ENCODE peak calls at places on chromosomes 6 and 20, in nine cellular contexts. One of them, this sample, is unnamed.

GRCh38 chr20:8951136-8951535 is 117.8 kb upstream of the PLCB4 start:
- DNase-seq in HAP-1: no peak
- DNase-seq in cerebellum: no peak
- DNase-seq in activated T-helper 1 cell treated with anti-CD3 and anti-CD28 coated beads, Interleukin-2, amount 50 U/mL, for 16 hours: no peak
- DNase-seq in T1000: no peak
- DNase-seq in neural crest cell: no peak
- DNase-seq in NCI-H1092 treated with DMSO at 0.1 percent for 48 hours: no peak
- DNase-seq in AG20443: no peak
- DNase-seq in substantia nigra: no peak
- DNase-seq in this sample: no peak

GRCh38 chr6:40524797-40525584 is 62.2 kb downstream of the LRFN2 start:
- DNase-seq in HAP-1: no peak
- DNase-seq in cerebellum: no peak
- DNase-seq in activated T-helper 1 cell treated with anti-CD3 and anti-CD28 coated beads, Interleukin-2, amount 50 U/mL, for 16 hours: no peak
- DNase-seq in T1000: no peak
- DNase-seq in neural crest cell: no peak
- DNase-seq in NCI-H1092 treated with DMSO at 0.1 percent for 48 hours: no peak
- DNase-seq in AG20443: no peak
- DNase-seq in substantia nigra: no peak
- DNase-seq in this sample: no peak

GRCh38 chr20:58623579-58624473 is 27.3 kb upstream of the STX16 start:
- DNase-seq in HAP-1: no peak
- DNase-seq in cerebellum: peak
- DNase-seq in activated T-helper 1 cell treated with anti-CD3 and anti-CD28 coated beads, Interleukin-2, amount 50 U/mL, for 16 hours: no peak
- DNase-seq in T1000: peak
- DNase-seq in neural crest cell: peak
- DNase-seq in NCI-H1092 treated with DMSO at 0.1 percent for 48 hours: no peak
- DNase-seq in AG20443: peak
- DNase-seq in substantia nigra: no peak
- DNase-seq in this sample: peak

GRCh38 chr6:106059331-106059730 is 26.8 kb upstream of the PRDM1 start:
- DNase-seq in HAP-1: no peak
- DNase-seq in cerebellum: no peak
- DNase-seq in activated T-helper 1 cell treated with anti-CD3 and anti-CD28 coated beads, Interleukin-2, amount 50 U/mL, for 16 hours: no peak
- DNase-seq in T1000: no peak
- DNase-seq in neural crest cell: no peak
- DNase-seq in NCI-H1092 treated with DMSO at 0.1 percent for 48 hours: no peak
- DNase-seq in AG20443: no peak
- DNase-seq in substantia nigra: no peak
- DNase-seq in this sample: no peak

GRCh38 chr6:116557863-116558262 is 4.3 kb downstream of the CALHM4 start:
- DNase-seq in HAP-1: no peak
- DNase-seq in cerebellum: no peak
- DNase-seq in activated T-helper 1 cell treated with anti-CD3 and anti-CD28 coated beads, Interleukin-2, amount 50 U/mL, for 16 hours: no peak
- DNase-seq in T1000: peak
- DNase-seq in neural crest cell: no peak
- DNase-seq in NCI-H1092 treated with DMSO at 0.1 percent for 48 hours: no peak
- DNase-seq in AG20443: peak
- DNase-seq in substantia nigra: no peak
- DNase-seq in this sample: no peak

GRCh38 chr6:157045831-157046454 is 268.8 kb downstream of the ARID1B start:
- DNase-seq in HAP-1: peak
- DNase-seq in cerebellum: no peak
- DNase-seq in activated T-helper 1 cell treated with anti-CD3 and anti-CD28 coated beads, Interleukin-2, amount 50 U/mL, for 16 hours: no peak
- DNase-seq in T1000: no peak
- DNase-seq in neural crest cell: no peak
- DNase-seq in NCI-H1092 treated with DMSO at 0.1 percent for 48 hours: peak
- DNase-seq in AG20443: peak
- DNase-seq in substantia nigra: no peak
- DNase-seq in this sample: no peak

GRCh38 chr6:68087399-68088133 is 547.5 kb upstream of the ADGRB3 start:
- DNase-seq in HAP-1: no peak
- DNase-seq in cerebellum: no peak
- DNase-seq in activated T-helper 1 cell treated with anti-CD3 and anti-CD28 coated beads, Interleukin-2, amount 50 U/mL, for 16 hours: no peak
- DNase-seq in T1000: no peak
- DNase-seq in neural crest cell: no peak
- DNase-seq in NCI-H1092 treated with DMSO at 0.1 percent for 48 hours: no peak
- DNase-seq in AG20443: no peak
- DNase-seq in substantia nigra: no peak
- DNase-seq in this sample: no peak

GRCh38 chr6:169035381-169036280 is 218.0 kb downstream of the THBS2 start:
- DNase-seq in HAP-1: no peak
- DNase-seq in cerebellum: no peak
- DNase-seq in activated T-helper 1 cell treated with anti-CD3 and anti-CD28 coated beads, Interleukin-2, amount 50 U/mL, for 16 hours: no peak
- DNase-seq in T1000: no peak
- DNase-seq in neural crest cell: no peak
- DNase-seq in NCI-H1092 treated with DMSO at 0.1 percent for 48 hours: no peak
- DNase-seq in AG20443: peak
- DNase-seq in substantia nigra: no peak
- DNase-seq in this sample: no peak

GRCh38 chr6:151869345-151869744 is 61.9 kb downstream of the ESR1 start:
- DNase-seq in HAP-1: no peak
- DNase-seq in cerebellum: no peak
- DNase-seq in activated T-helper 1 cell treated with anti-CD3 and anti-CD28 coated beads, Interleukin-2, amount 50 U/mL, for 16 hours: no peak
- DNase-seq in T1000: no peak
- DNase-seq in neural crest cell: no peak
- DNase-seq in NCI-H1092 treated with DMSO at 0.1 percent for 48 hours: no peak
- DNase-seq in AG20443: peak
- DNase-seq in substantia nigra: no peak
- DNase-seq in this sample: no peak

GRCh38 chr6:5082487-5083306 is 2.4 kb upstream of the PPP1R3G start:
- DNase-seq in HAP-1: peak
- DNase-seq in cerebellum: no peak
- DNase-seq in activated T-helper 1 cell treated with anti-CD3 and anti-CD28 coated beads, Interleukin-2, amount 50 U/mL, for 16 hours: no peak
- DNase-seq in T1000: peak
- DNase-seq in neural crest cell: no peak
- DNase-seq in NCI-H1092 treated with DMSO at 0.1 percent for 48 hours: no peak
- DNase-seq in AG20443: peak
- DNase-seq in substantia nigra: no peak
- DNase-seq in this sample: no peak

GRCh38 chr6:33863084-33863483 is 59.3 kb upstream of the MLN start:
- DNase-seq in HAP-1: no peak
- DNase-seq in cerebellum: no peak
- DNase-seq in activated T-helper 1 cell treated with anti-CD3 and anti-CD28 coated beads, Interleukin-2, amount 50 U/mL, for 16 hours: no peak
- DNase-seq in T1000: no peak
- DNase-seq in neural crest cell: no peak
- DNase-seq in NCI-H1092 treated with DMSO at 0.1 percent for 48 hours: no peak
- DNase-seq in AG20443: no peak
- DNase-seq in substantia nigra: no peak
- DNase-seq in this sample: no peak

GRCh38 chr6:136404007-136404406 is 114.4 kb upstream of the BCLAF1 start:
- DNase-seq in HAP-1: no peak
- DNase-seq in cerebellum: no peak
- DNase-seq in activated T-helper 1 cell treated with anti-CD3 and anti-CD28 coated beads, Interleukin-2, amount 50 U/mL, for 16 hours: no peak
- DNase-seq in T1000: no peak
- DNase-seq in neural crest cell: no peak
- DNase-seq in NCI-H1092 treated with DMSO at 0.1 percent for 48 hours: no peak
- DNase-seq in AG20443: no peak
- DNase-seq in substantia nigra: no peak
- DNase-seq in this sample: no peak

GRCh38 chr6:113018351-113019151 is 671.4 kb downstream of the RFPL4B start:
- DNase-seq in HAP-1: no peak
- DNase-seq in cerebellum: no peak
- DNase-seq in activated T-helper 1 cell treated with anti-CD3 and anti-CD28 coated beads, Interleukin-2, amount 50 U/mL, for 16 hours: no peak
- DNase-seq in T1000: peak
- DNase-seq in neural crest cell: no peak
- DNase-seq in NCI-H1092 treated with DMSO at 0.1 percent for 48 hours: no peak
- DNase-seq in AG20443: peak
- DNase-seq in substantia nigra: no peak
- DNase-seq in this sample: peak

GRCh38 chr20:7841967-7842301 is 98.3 kb downstream of the HAO1 start:
- DNase-seq in HAP-1: no peak
- DNase-seq in cerebellum: no peak
- DNase-seq in activated T-helper 1 cell treated with anti-CD3 and anti-CD28 coated beads, Interleukin-2, amount 50 U/mL, for 16 hours: no peak
- DNase-seq in T1000: peak
- DNase-seq in neural crest cell: no peak
- DNase-seq in NCI-H1092 treated with DMSO at 0.1 percent for 48 hours: no peak
- DNase-seq in AG20443: peak
- DNase-seq in substantia nigra: no peak
- DNase-seq in this sample: no peak

GRCh38 chr6:34053721-34054120 is 92.2 kb downstream of the GRM4 start:
- DNase-seq in HAP-1: no peak
- DNase-seq in cerebellum: no peak
- DNase-seq in activated T-helper 1 cell treated with anti-CD3 and anti-CD28 coated beads, Interleukin-2, amount 50 U/mL, for 16 hours: no peak
- DNase-seq in T1000: no peak
- DNase-seq in neural crest cell: no peak
- DNase-seq in NCI-H1092 treated with DMSO at 0.1 percent for 48 hours: no peak
- DNase-seq in AG20443: no peak
- DNase-seq in substantia nigra: no peak
- DNase-seq in this sample: no peak

GRCh38 chr6:89323461-89324098 is 8.5 kb upstream of the GABRR2 start:
- DNase-seq in HAP-1: no peak
- DNase-seq in cerebellum: no peak
- DNase-seq in activated T-helper 1 cell treated with anti-CD3 and anti-CD28 coated beads, Interleukin-2, amount 50 U/mL, for 16 hours: no peak
- DNase-seq in T1000: no peak
- DNase-seq in neural crest cell: no peak
- DNase-seq in NCI-H1092 treated with DMSO at 0.1 percent for 48 hours: no peak
- DNase-seq in AG20443: no peak
- DNase-seq in substantia nigra: no peak
- DNase-seq in this sample: no peak

GRCh38 chr20:21832442-21833152 is 127.1 kb downstream of the PAX1 start:
- DNase-seq in HAP-1: no peak
- DNase-seq in cerebellum: no peak
- DNase-seq in activated T-helper 1 cell treated with anti-CD3 and anti-CD28 coated beads, Interleukin-2, amount 50 U/mL, for 16 hours: no peak
- DNase-seq in T1000: no peak
- DNase-seq in neural crest cell: no peak
- DNase-seq in NCI-H1092 treated with DMSO at 0.1 percent for 48 hours: no peak
- DNase-seq in AG20443: no peak
- DNase-seq in substantia nigra: no peak
- DNase-seq in this sample: no peak

GRCh38 chr20:37711987-37712961 is 18.4 kb downstream of the CTNNBL1 start:
- DNase-seq in HAP-1: no peak
- DNase-seq in cerebellum: peak
- DNase-seq in activated T-helper 1 cell treated with anti-CD3 and anti-CD28 coated beads, Interleukin-2, amount 50 U/mL, for 16 hours: no peak
- DNase-seq in T1000: no peak
- DNase-seq in neural crest cell: no peak
- DNase-seq in NCI-H1092 treated with DMSO at 0.1 percent for 48 hours: peak
- DNase-seq in AG20443: no peak
- DNase-seq in substantia nigra: no peak
- DNase-seq in this sample: peak

GRCh38 chr6:106159531-106159940 is 73.4 kb downstream of the PRDM1 start:
- DNase-seq in HAP-1: no peak
- DNase-seq in cerebellum: no peak
- DNase-seq in activated T-helper 1 cell treated with anti-CD3 and anti-CD28 coated beads, Interleukin-2, amount 50 U/mL, for 16 hours: no peak
- DNase-seq in T1000: peak
- DNase-seq in neural crest cell: no peak
- DNase-seq in NCI-H1092 treated with DMSO at 0.1 percent for 48 hours: no peak
- DNase-seq in AG20443: peak
- DNase-seq in substantia nigra: no peak
- DNase-seq in this sample: no peak

GRCh38 chr6:141752677-141753076 is 380.0 kb upstream of the GJE1 start:
- DNase-seq in HAP-1: no peak
- DNase-seq in cerebellum: no peak
- DNase-seq in activated T-helper 1 cell treated with anti-CD3 and anti-CD28 coated beads, Interleukin-2, amount 50 U/mL, for 16 hours: no peak
- DNase-seq in T1000: no peak
- DNase-seq in neural crest cell: no peak
- DNase-seq in NCI-H1092 treated with DMSO at 0.1 percent for 48 hours: no peak
- DNase-seq in AG20443: no peak
- DNase-seq in substantia nigra: no peak
- DNase-seq in this sample: no peak

GRCh38 chr20:63028461-63028921 is 21.7 kb upstream of the BHLHE23 start:
- DNase-seq in HAP-1: no peak
- DNase-seq in cerebellum: no peak
- DNase-seq in activated T-helper 1 cell treated with anti-CD3 and anti-CD28 coated beads, Interleukin-2, amount 50 U/mL, for 16 hours: no peak
- DNase-seq in T1000: no peak
- DNase-seq in neural crest cell: no peak
- DNase-seq in NCI-H1092 treated with DMSO at 0.1 percent for 48 hours: no peak
- DNase-seq in AG20443: no peak
- DNase-seq in substantia nigra: no peak
- DNase-seq in this sample: no peak

GRCh38 chr6:37283786-37284185 is 25.8 kb upstream of the TMEM217 start:
- DNase-seq in HAP-1: no peak
- DNase-seq in cerebellum: peak
- DNase-seq in activated T-helper 1 cell treated with anti-CD3 and anti-CD28 coated beads, Interleukin-2, amount 50 U/mL, for 16 hours: no peak
- DNase-seq in T1000: no peak
- DNase-seq in neural crest cell: no peak
- DNase-seq in NCI-H1092 treated with DMSO at 0.1 percent for 48 hours: no peak
- DNase-seq in AG20443: peak
- DNase-seq in substantia nigra: peak
- DNase-seq in this sample: peak

GRCh38 chr20:47361268-47361665 is 4.8 kb upstream of the ZMYND8 start:
- DNase-seq in HAP-1: no peak
- DNase-seq in cerebellum: no peak
- DNase-seq in activated T-helper 1 cell treated with anti-CD3 and anti-CD28 coated beads, Interleukin-2, amount 50 U/mL, for 16 hours: no peak
- DNase-seq in T1000: no peak
- DNase-seq in neural crest cell: no peak
- DNase-seq in NCI-H1092 treated with DMSO at 0.1 percent for 48 hours: peak
- DNase-seq in AG20443: no peak
- DNase-seq in substantia nigra: no peak
- DNase-seq in this sample: no peak

GRCh38 chr6:153702671-153703070 is 336.4 kb upstream of the OPRM1 start:
- DNase-seq in HAP-1: no peak
- DNase-seq in cerebellum: no peak
- DNase-seq in activated T-helper 1 cell treated with anti-CD3 and anti-CD28 coated beads, Interleukin-2, amount 50 U/mL, for 16 hours: no peak
- DNase-seq in T1000: no peak
- DNase-seq in neural crest cell: no peak
- DNase-seq in NCI-H1092 treated with DMSO at 0.1 percent for 48 hours: no peak
- DNase-seq in AG20443: no peak
- DNase-seq in substantia nigra: no peak
- DNase-seq in this sample: no peak

GRCh38 chr6:148580442-148580841 is 166.4 kb upstream of the UST start:
- DNase-seq in HAP-1: no peak
- DNase-seq in cerebellum: no peak
- DNase-seq in activated T-helper 1 cell treated with anti-CD3 and anti-CD28 coated beads, Interleukin-2, amount 50 U/mL, for 16 hours: no peak
- DNase-seq in T1000: no peak
- DNase-seq in neural crest cell: no peak
- DNase-seq in NCI-H1092 treated with DMSO at 0.1 percent for 48 hours: no peak
- DNase-seq in AG20443: no peak
- DNase-seq in substantia nigra: no peak
- DNase-seq in this sample: no peak

GRCh38 chr6:389622-390021 is 1.9 kb upstream of the IRF4 start:
- DNase-seq in HAP-1: no peak
- DNase-seq in cerebellum: no peak
- DNase-seq in activated T-helper 1 cell treated with anti-CD3 and anti-CD28 coated beads, Interleukin-2, amount 50 U/mL, for 16 hours: no peak
- DNase-seq in T1000: no peak
- DNase-seq in neural crest cell: no peak
- DNase-seq in NCI-H1092 treated with DMSO at 0.1 percent for 48 hours: no peak
- DNase-seq in AG20443: no peak
- DNase-seq in substantia nigra: no peak
- DNase-seq in this sample: no peak

GRCh38 chr6:89079611-89080213 is 839 bp upstream of the PNRC1 start:
- DNase-seq in HAP-1: peak
- DNase-seq in cerebellum: peak
- DNase-seq in activated T-helper 1 cell treated with anti-CD3 and anti-CD28 coated beads, Interleukin-2, amount 50 U/mL, for 16 hours: peak
- DNase-seq in T1000: no peak
- DNase-seq in neural crest cell: no peak
- DNase-seq in NCI-H1092 treated with DMSO at 0.1 percent for 48 hours: peak
- DNase-seq in AG20443: peak
- DNase-seq in substantia nigra: no peak
- DNase-seq in this sample: no peak

This sample was measured in hippocampal formation.